ENCODE peak calls at places on chromosomes 2 and 18, in seven cellular contexts. One of them, this sample, is unnamed.

GRCh38 chr2:55048514-55048924 is 1.7 kb downstream of the RTN4 start:
- DNase-seq in SK-N-SH: peak
- DNase-seq in lower lobe of right lung: no peak
- DNase-seq in fibroblast of lung: peak
- DNase-seq in AG04449: no peak
- DNase-seq in body of pancreas: peak
- DNase-seq in astrocyte of the spinal cord: no peak
- DNase-seq in this sample: peak

GRCh38 chr2:168796583-168797285 is 5.7 kb upstream of the NOSTRIN start:
- DNase-seq in SK-N-SH: no peak
- DNase-seq in lower lobe of right lung: no peak
- DNase-seq in fibroblast of lung: peak
- DNase-seq in AG04449: no peak
- DNase-seq in body of pancreas: no peak
- DNase-seq in astrocyte of the spinal cord: no peak
- DNase-seq in this sample: peak

GRCh38 chr2:189082576-189082975 is 97.0 kb downstream of the COL5A2 start:
- DNase-seq in SK-N-SH: peak
- DNase-seq in lower lobe of right lung: peak
- DNase-seq in fibroblast of lung: peak
- DNase-seq in AG04449: peak
- DNase-seq in body of pancreas: no peak
- DNase-seq in astrocyte of the spinal cord: peak
- DNase-seq in this sample: peak

GRCh38 chr2:13121096-13121495 is 404.4 kb downstream of the TRIB2 start:
- DNase-seq in SK-N-SH: no peak
- DNase-seq in lower lobe of right lung: no peak
- DNase-seq in fibroblast of lung: no peak
- DNase-seq in AG04449: no peak
- DNase-seq in body of pancreas: no peak
- DNase-seq in astrocyte of the spinal cord: no peak
- DNase-seq in this sample: no peak

GRCh38 chr18:49456794-49457193 is 3.7 kb downstream of the DYM start:
- DNase-seq in SK-N-SH: no peak
- DNase-seq in lower lobe of right lung: no peak
- DNase-seq in fibroblast of lung: no peak
- DNase-seq in AG04449: no peak
- DNase-seq in body of pancreas: no peak
- DNase-seq in astrocyte of the spinal cord: peak
- DNase-seq in this sample: peak

GRCh38 chr2:102226612-102227351 is 40.0 kb downstream of the IL1RL2 start:
- DNase-seq in SK-N-SH: no peak
- DNase-seq in lower lobe of right lung: no peak
- DNase-seq in fibroblast of lung: peak
- DNase-seq in AG04449: no peak
- DNase-seq in body of pancreas: no peak
- DNase-seq in astrocyte of the spinal cord: peak
- DNase-seq in this sample: peak

GRCh38 chr18:59783138-59783537 is 85.9 kb upstream of the CCBE1 start:
- DNase-seq in SK-N-SH: peak
- DNase-seq in lower lobe of right lung: no peak
- DNase-seq in fibroblast of lung: peak
- DNase-seq in AG04449: no peak
- DNase-seq in body of pancreas: no peak
- DNase-seq in astrocyte of the spinal cord: peak
- DNase-seq in this sample: peak

GRCh38 chr2:8361930-8362329 is 319.9 kb upstream of the ID2 start:
- DNase-seq in SK-N-SH: no peak
- DNase-seq in lower lobe of right lung: no peak
- DNase-seq in fibroblast of lung: no peak
- DNase-seq in AG04449: no peak
- DNase-seq in body of pancreas: no peak
- DNase-seq in astrocyte of the spinal cord: no peak
- DNase-seq in this sample: no peak

GRCh38 chr2:201484805-201485204 is 33.3 kb downstream of the STRADB start:
- DNase-seq in SK-N-SH: no peak
- DNase-seq in lower lobe of right lung: no peak
- DNase-seq in fibroblast of lung: no peak
- DNase-seq in AG04449: no peak
- DNase-seq in body of pancreas: no peak
- DNase-seq in astrocyte of the spinal cord: no peak
- DNase-seq in this sample: no peak

GRCh38 chr2:68253211-68254068 is 1.1 kb upstream of the PPP3R1 start:
- DNase-seq in SK-N-SH: peak
- DNase-seq in lower lobe of right lung: no peak
- DNase-seq in fibroblast of lung: peak
- DNase-seq in AG04449: no peak
- DNase-seq in body of pancreas: no peak
- DNase-seq in astrocyte of the spinal cord: peak
- DNase-seq in this sample: peak

GRCh38 chr18:62744076-62744705 is 28.9 kb downstream of the PHLPP1 start:
- DNase-seq in SK-N-SH: no peak
- DNase-seq in lower lobe of right lung: no peak
- DNase-seq in fibroblast of lung: no peak
- DNase-seq in AG04449: peak
- DNase-seq in body of pancreas: no peak
- DNase-seq in astrocyte of the spinal cord: peak
- DNase-seq in this sample: no peak

GRCh38 chr2:109364212-109364611 is 235.2 kb downstream of the SH3RF3 start:
- DNase-seq in SK-N-SH: no peak
- DNase-seq in lower lobe of right lung: no peak
- DNase-seq in fibroblast of lung: peak
- DNase-seq in AG04449: no peak
- DNase-seq in body of pancreas: no peak
- DNase-seq in astrocyte of the spinal cord: no peak
- DNase-seq in this sample: peak

GRCh38 chr18:4203525-4203924 is 251.6 kb downstream of the DLGAP1 start:
- DNase-seq in SK-N-SH: no peak
- DNase-seq in lower lobe of right lung: no peak
- DNase-seq in fibroblast of lung: no peak
- DNase-seq in AG04449: no peak
- DNase-seq in body of pancreas: no peak
- DNase-seq in astrocyte of the spinal cord: no peak
- DNase-seq in this sample: no peak

GRCh38 chr2:170737821-170738220 is 22.7 kb downstream of the SP5 start:
- DNase-seq in SK-N-SH: no peak
- DNase-seq in lower lobe of right lung: no peak
- DNase-seq in fibroblast of lung: no peak
- DNase-seq in AG04449: no peak
- DNase-seq in body of pancreas: no peak
- DNase-seq in astrocyte of the spinal cord: peak
- DNase-seq in this sample: no peak

GRCh38 chr2:70767699-70768584 is at the start of gene ADD2:
- DNase-seq in SK-N-SH: peak
- DNase-seq in lower lobe of right lung: peak
- DNase-seq in fibroblast of lung: peak
- DNase-seq in AG04449: no peak
- DNase-seq in body of pancreas: peak
- DNase-seq in astrocyte of the spinal cord: peak
- DNase-seq in this sample: peak

GRCh38 chr2:70765507-70765906 is 2.5 kb downstream of the ADD2 start:
- DNase-seq in SK-N-SH: no peak
- DNase-seq in lower lobe of right lung: no peak
- DNase-seq in fibroblast of lung: no peak
- DNase-seq in AG04449: no peak
- DNase-seq in body of pancreas: no peak
- DNase-seq in astrocyte of the spinal cord: no peak
- DNase-seq in this sample: no peak

GRCh38 chr2:70767094-70767698 is 804 bp downstream of the ADD2 start:
- DNase-seq in SK-N-SH: peak
- DNase-seq in lower lobe of right lung: peak
- DNase-seq in fibroblast of lung: no peak
- DNase-seq in AG04449: no peak
- DNase-seq in body of pancreas: no peak
- DNase-seq in astrocyte of the spinal cord: no peak
- DNase-seq in this sample: no peak

GRCh38 chr2:70768585-70769085 is 635 bp upstream of the ADD2 start:
- DNase-seq in SK-N-SH: no peak
- DNase-seq in lower lobe of right lung: no peak
- DNase-seq in fibroblast of lung: no peak
- DNase-seq in AG04449: no peak
- DNase-seq in body of pancreas: no peak
- DNase-seq in astrocyte of the spinal cord: no peak
- DNase-seq in this sample: no peak

GRCh38 chr2:70766357-70767093 is 1.5 kb downstream of the ADD2 start:
- DNase-seq in SK-N-SH: no peak
- DNase-seq in lower lobe of right lung: no peak
- DNase-seq in fibroblast of lung: no peak
- DNase-seq in AG04449: no peak
- DNase-seq in body of pancreas: no peak
- DNase-seq in astrocyte of the spinal cord: no peak
- DNase-seq in this sample: no peak
- H3K4me3 ChIP-seq in SK-N-SH: no peak
- H3K4me3 ChIP-seq in lower lobe of right lung: peak
- H3K4me3 ChIP-seq in fibroblast of lung: no peak
- H3K4me3 ChIP-seq in AG04449: no peak
- H3K4me3 ChIP-seq in body of pancreas: no peak
- H3K4me3 ChIP-seq in astrocyte of the spinal cord: no peak
- H3K4me3 ChIP-seq in this sample: no peak

GRCh38 chr2:36698978-36699377 is 2.5 kb downstream of the VIT start:
- DNase-seq in SK-N-SH: no peak
- DNase-seq in lower lobe of right lung: no peak
- DNase-seq in fibroblast of lung: no peak
- DNase-seq in AG04449: no peak
- DNase-seq in body of pancreas: no peak
- DNase-seq in astrocyte of the spinal cord: no peak
- DNase-seq in this sample: peak

GRCh38 chr2:36697424-36698066 is 1.0 kb downstream of the VIT start:
- DNase-seq in SK-N-SH: no peak
- DNase-seq in lower lobe of right lung: no peak
- DNase-seq in fibroblast of lung: peak
- DNase-seq in AG04449: no peak
- DNase-seq in body of pancreas: no peak
- DNase-seq in astrocyte of the spinal cord: no peak
- DNase-seq in this sample: peak

GRCh38 chr2:36696533-36696932 is at the start of gene VIT:
- DNase-seq in SK-N-SH: no peak
- DNase-seq in lower lobe of right lung: no peak
- DNase-seq in fibroblast of lung: peak
- DNase-seq in AG04449: no peak
- DNase-seq in body of pancreas: no peak
- DNase-seq in astrocyte of the spinal cord: no peak
- DNase-seq in this sample: peak

GRCh38 chr2:36693825-36694224 is 2.7 kb upstream of the VIT start:
- DNase-seq in SK-N-SH: no peak
- DNase-seq in lower lobe of right lung: no peak
- DNase-seq in fibroblast of lung: no peak
- DNase-seq in AG04449: no peak
- DNase-seq in body of pancreas: no peak
- DNase-seq in astrocyte of the spinal cord: no peak
- DNase-seq in this sample: no peak

GRCh38 chr2:36695746-36696415 is 626 bp upstream of the VIT start:
- DNase-seq in SK-N-SH: peak
- DNase-seq in lower lobe of right lung: no peak
- DNase-seq in fibroblast of lung: peak
- DNase-seq in AG04449: no peak
- DNase-seq in body of pancreas: no peak
- DNase-seq in astrocyte of the spinal cord: peak
- DNase-seq in this sample: peak
- TF ChIP-seq CTCF in SK-N-SH: peak
- TF ChIP-seq CTCF in lower lobe of right lung: no peak
- TF ChIP-seq CTCF in fibroblast of lung: peak
- TF ChIP-seq CTCF in AG04449: peak
- TF ChIP-seq CTCF in body of pancreas: no peak
- TF ChIP-seq CTCF in astrocyte of the spinal cord: peak
- TF ChIP-seq CTCF in this sample: peak

GRCh38 chr2:241514986-241515737 is 6.8 kb upstream of the STK25 start:
- DNase-seq in SK-N-SH: no peak
- DNase-seq in lower lobe of right lung: no peak
- DNase-seq in fibroblast of lung: no peak
- DNase-seq in AG04449: no peak
- DNase-seq in body of pancreas: no peak
- DNase-seq in astrocyte of the spinal cord: no peak
- DNase-seq in this sample: no peak

GRCh38 chr2:241511091-241511741 is 2.8 kb upstream of the STK25 start:
- DNase-seq in SK-N-SH: no peak
- DNase-seq in lower lobe of right lung: no peak
- DNase-seq in fibroblast of lung: no peak
- DNase-seq in AG04449: no peak
- DNase-seq in body of pancreas: peak
- DNase-seq in astrocyte of the spinal cord: no peak
- DNase-seq in this sample: no peak

GRCh38 chr2:241517297-241517696 is 8.9 kb upstream of the STK25 start:
- DNase-seq in SK-N-SH: no peak
- DNase-seq in lower lobe of right lung: no peak
- DNase-seq in fibroblast of lung: no peak
- DNase-seq in AG04449: no peak
- DNase-seq in body of pancreas: no peak
- DNase-seq in astrocyte of the spinal cord: no peak
- DNase-seq in this sample: no peak

GRCh38 chr2:241516520-241516965 is 8.2 kb upstream of the STK25 start:
- DNase-seq in SK-N-SH: no peak
- DNase-seq in lower lobe of right lung: no peak
- DNase-seq in fibroblast of lung: no peak
- DNase-seq in AG04449: no peak
- DNase-seq in body of pancreas: no peak
- DNase-seq in astrocyte of the spinal cord: no peak
- DNase-seq in this sample: no peak

GRCh38 chr2:241514545-241514944 is 6.2 kb upstream of the STK25 start:
- DNase-seq in SK-N-SH: no peak
- DNase-seq in lower lobe of right lung: no peak
- DNase-seq in fibroblast of lung: no peak
- DNase-seq in AG04449: no peak
- DNase-seq in body of pancreas: no peak
- DNase-seq in astrocyte of the spinal cord: no peak
- DNase-seq in this sample: no peak
- H3K4me3 ChIP-seq in SK-N-SH: no peak
- H3K4me3 ChIP-seq in lower lobe of right lung: no peak
- H3K4me3 ChIP-seq in fibroblast of lung: no peak
- H3K4me3 ChIP-seq in AG04449: no peak
- H3K4me3 ChIP-seq in body of pancreas: no peak
- H3K4me3 ChIP-seq in astrocyte of the spinal cord: no peak
- H3K4me3 ChIP-seq in this sample: no peak

GRCh38 chr2:38232454-38232853 is 144.6 kb downstream of the ATL2 start:
- DNase-seq in SK-N-SH: no peak
- DNase-seq in lower lobe of right lung: no peak
- DNase-seq in fibroblast of lung: no peak
- DNase-seq in AG04449: no peak
- DNase-seq in body of pancreas: no peak
- DNase-seq in astrocyte of the spinal cord: no peak
- DNase-seq in this sample: no peak

GRCh38 chr2:38237311-38237710 is 139.8 kb downstream of the ATL2 start:
- DNase-seq in SK-N-SH: no peak
- DNase-seq in lower lobe of right lung: no peak
- DNase-seq in fibroblast of lung: no peak
- DNase-seq in AG04449: no peak
- DNase-seq in body of pancreas: no peak
- DNase-seq in astrocyte of the spinal cord: no peak
- DNase-seq in this sample: no peak

GRCh38 chr2:38228753-38229152 is 148.3 kb downstream of the ATL2 start:
- DNase-seq in SK-N-SH: no peak
- DNase-seq in lower lobe of right lung: no peak
- DNase-seq in fibroblast of lung: no peak
- DNase-seq in AG04449: no peak
- DNase-seq in body of pancreas: no peak
- DNase-seq in astrocyte of the spinal cord: no peak
- DNase-seq in this sample: no peak

GRCh38 chr2:38230756-38231155 is 146.3 kb downstream of the ATL2 start:
- DNase-seq in SK-N-SH: no peak
- DNase-seq in lower lobe of right lung: no peak
- DNase-seq in fibroblast of lung: no peak
- DNase-seq in AG04449: no peak
- DNase-seq in body of pancreas: no peak
- DNase-seq in astrocyte of the spinal cord: no peak
- DNase-seq in this sample: no peak

GRCh38 chr2:38233231-38233983 is 143.7 kb downstream of the ATL2 start:
- DNase-seq in SK-N-SH: no peak
- DNase-seq in lower lobe of right lung: no peak
- DNase-seq in fibroblast of lung: peak
- DNase-seq in AG04449: peak
- DNase-seq in body of pancreas: no peak
- DNase-seq in astrocyte of the spinal cord: peak
- DNase-seq in this sample: no peak
- TF ChIP-seq CTCF in SK-N-SH: peak
- TF ChIP-seq CTCF in lower lobe of right lung: no peak
- TF ChIP-seq CTCF in fibroblast of lung: no peak
- TF ChIP-seq CTCF in AG04449: peak
- TF ChIP-seq CTCF in body of pancreas: no peak
- TF ChIP-seq CTCF in astrocyte of the spinal cord: peak
- TF ChIP-seq CTCF in this sample: peak